ENCODE peak calls at places on chromosomes 7 and 10, in six cellular contexts. T, A, U, Q, C and H are unnamed samples. For H3K36me3, the result is how much of the 10 kb centered on the place peaks cover.

GRCh38 chr10:129332476-129332875 is 134.6 kb upstream of the MGMT start:
- DNase-seq in Q (no peak), C (no peak), U (no peak), T (no peak), A (peak), H (no peak)

GRCh38 chr10:3948843-3949242 is 163.8 kb upstream of the KLF6 start:
- DNase-seq in C (no peak), A (peak), U (peak), T (no peak), Q (no peak), H (no peak)

GRCh38 chr10:130353928-130354327 is 217.7 kb downstream of the GLRX3 start:
- DNase-seq in U (no peak), C (no peak), Q (peak), T (no peak), A (no peak), H (no peak)

GRCh38 chr10:102645388-102645740 is 1.1 kb downstream of the TRIM8 start:
- DNase-seq in C (peak), A (peak), U (peak), T (peak), Q (peak), H (peak)

GRCh38 chr7:108584211-108584610 is 14.5 kb downstream of the DNAJB9 start:
- DNase-seq in T (no peak), Q (no peak), A (peak), U (no peak), C (no peak), H (no peak)

GRCh38 chr7:46576950-46577349 is 655.9 kb upstream of the IGFBP3 start:
- DNase-seq in A (no peak), T (no peak), Q (no peak), C (no peak), U (no peak), H (no peak)

GRCh38 chr7:149449897-149450296 is 11.0 kb downstream of the ZNF777 start:
- DNase-seq in T (no peak), U (no peak), Q (no peak), C (no peak), A (no peak), H (no peak)

GRCh38 chr10:64708920-64709681 is 1187.9 kb downstream of the REEP3 start:
- DNase-seq in C (no peak), Q (no peak), U (no peak), T (no peak), A (peak), H (no peak)

GRCh38 chr10:62742447-62743105 is 61.9 kb upstream of the ADO start:
- DNase-seq in Q (no peak), C (no peak), T (no peak), A (no peak), U (no peak), H (no peak)

GRCh38 chr10:62924344-62924748 is 108.2 kb upstream of the EGR2 start:
- DNase-seq in A (no peak), T (peak), Q (no peak), U (peak), C (no peak), H (no peak)

GRCh38 chr7:85887133-85887532 is 700.3 kb upstream of the SEMA3D start:
- DNase-seq in A (no peak), T (no peak), C (no peak), U (no peak), Q (no peak), H (no peak)

GRCh38 chr7:120831260-120831659 is 26.7 kb downstream of the TSPAN12 start:
- DNase-seq in U (no peak), T (no peak), Q (no peak), C (no peak), A (no peak), H (no peak)

GRCh38 chr7:120836556-120837125 is 21.3 kb downstream of the TSPAN12 start:
- DNase-seq in T (no peak), Q (no peak), A (no peak), U (no peak), C (no peak), H (no peak)

GRCh38 chr7:120832803-120833202 is 25.1 kb downstream of the TSPAN12 start:
- DNase-seq in U (no peak), C (no peak), T (no peak), Q (no peak), A (no peak), H (no peak)

GRCh38 chr7:120834726-120835125 is 23.2 kb downstream of the TSPAN12 start:
- DNase-seq in C (no peak), Q (no peak), T (no peak), U (no peak), A (no peak), H (no peak)

DNA sequence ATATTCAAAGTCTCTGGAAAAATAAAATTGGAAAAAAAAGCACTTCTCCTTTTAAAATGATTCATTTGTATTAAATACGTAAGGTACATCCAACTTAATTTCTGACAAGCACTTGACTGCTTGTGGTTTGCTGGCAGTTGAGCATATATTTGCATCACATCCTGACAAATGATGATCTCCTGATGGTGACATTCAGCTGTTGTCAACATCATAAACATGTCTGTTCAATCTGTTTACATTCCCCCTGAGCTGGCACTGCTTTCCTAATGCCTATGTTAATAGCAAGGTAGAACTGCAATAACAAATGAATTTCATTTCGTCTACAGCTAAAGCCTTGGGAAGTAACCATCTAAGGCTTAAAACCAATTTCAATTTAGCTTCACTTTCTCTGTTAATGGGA is 24.4 kb downstream of the TSPAN12 start:
- DNase-seq in Q (no peak), A (peak), U (no peak), T (no peak), C (no peak), H (no peak)
- H3K36me3 ChIP-seq in Q (under half), A (under half), U (under half), T (under half), C (under half), H (under half)

DNA sequence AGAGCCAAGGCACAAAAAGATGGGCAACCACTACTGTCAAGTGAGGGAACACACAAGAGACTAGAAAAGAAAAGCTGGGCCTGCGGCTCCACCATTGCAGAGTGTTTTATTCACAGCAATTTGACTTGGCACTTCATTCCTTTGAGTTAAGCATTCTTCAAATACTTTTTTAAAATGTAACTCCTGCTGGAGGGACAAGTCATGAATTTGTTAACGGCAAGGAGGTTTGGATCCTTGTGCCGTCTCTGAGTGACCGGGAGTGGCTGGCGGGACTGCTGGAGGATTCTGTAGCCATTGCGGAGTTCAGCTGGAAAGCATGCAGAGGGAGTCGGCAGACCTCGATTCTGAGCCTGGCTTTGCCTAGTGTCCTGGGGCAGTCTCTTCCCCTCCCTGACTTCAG is 9.8 kb downstream of the HSPA12A start:
- DNase-seq in U (no peak), Q (no peak), C (peak), A (no peak), T (no peak), H (no peak)
- H3K27ac ChIP-seq in U (no peak), Q (no peak), C (no peak), A (no peak), T (no peak), H (no peak)

GRCh38 chr7:151507806-151508205 is 11.9 kb downstream of the RHEB start:
- DNase-seq in T (no peak), U (no peak), C (no peak), Q (no peak), A (no peak), H (no peak)
- H3K36me3 ChIP-seq in T (under half), U (under half), C (under half), Q (under half), A (under half), H (under half)

GRCh38 chr7:82317760-82318159 is 125.8 kb downstream of the CACNA2D1 start:
- DNase-seq in Q (no peak), T (no peak), U (no peak), C (no peak), A (no peak), H (no peak)
- H3K27ac ChIP-seq in Q (no peak), T (no peak), U (no peak), C (peak), A (no peak), H (peak)

GRCh38 chr7:22343071-22343470 is 13.9 kb downstream of the RAPGEF5 start:
- DNase-seq in A (no peak), Q (no peak), C (no peak), U (no peak), T (no peak), H (no peak)

GRCh38 chr7:22339725-22340390 is 17.1 kb downstream of the RAPGEF5 start:
- DNase-seq in A (no peak), C (no peak), U (no peak), T (no peak), Q (peak), H (no peak)

GRCh38 chr7:22343612-22344011 is 13.3 kb downstream of the RAPGEF5 start:
- DNase-seq in C (no peak), A (no peak), T (no peak), Q (no peak), U (no peak), H (no peak)

GRCh38 chr7:22338411-22338810 is 18.5 kb downstream of the RAPGEF5 start:
- DNase-seq in A (no peak), U (no peak), Q (no peak), C (no peak), T (no peak), H (no peak)

GRCh38 chr7:22338875-22339274 is 18.1 kb downstream of the RAPGEF5 start:
- DNase-seq in C (no peak), A (no peak), Q (no peak), U (no peak), T (no peak), H (no peak)
- H3K36me3 ChIP-seq in C (under half), A (under half), Q (under half), U (under half), T (under half), H (under half)

GRCh38 chr10:122019414-122019975 is 30.5 kb downstream of the TACC2 start:
- DNase-seq in C (no peak), T (peak), U (peak), Q (peak), A (peak), H (no peak)
- H3K27ac ChIP-seq in C (peak), T (peak), U (peak), Q (peak), A (peak), H (peak)

DNA sequence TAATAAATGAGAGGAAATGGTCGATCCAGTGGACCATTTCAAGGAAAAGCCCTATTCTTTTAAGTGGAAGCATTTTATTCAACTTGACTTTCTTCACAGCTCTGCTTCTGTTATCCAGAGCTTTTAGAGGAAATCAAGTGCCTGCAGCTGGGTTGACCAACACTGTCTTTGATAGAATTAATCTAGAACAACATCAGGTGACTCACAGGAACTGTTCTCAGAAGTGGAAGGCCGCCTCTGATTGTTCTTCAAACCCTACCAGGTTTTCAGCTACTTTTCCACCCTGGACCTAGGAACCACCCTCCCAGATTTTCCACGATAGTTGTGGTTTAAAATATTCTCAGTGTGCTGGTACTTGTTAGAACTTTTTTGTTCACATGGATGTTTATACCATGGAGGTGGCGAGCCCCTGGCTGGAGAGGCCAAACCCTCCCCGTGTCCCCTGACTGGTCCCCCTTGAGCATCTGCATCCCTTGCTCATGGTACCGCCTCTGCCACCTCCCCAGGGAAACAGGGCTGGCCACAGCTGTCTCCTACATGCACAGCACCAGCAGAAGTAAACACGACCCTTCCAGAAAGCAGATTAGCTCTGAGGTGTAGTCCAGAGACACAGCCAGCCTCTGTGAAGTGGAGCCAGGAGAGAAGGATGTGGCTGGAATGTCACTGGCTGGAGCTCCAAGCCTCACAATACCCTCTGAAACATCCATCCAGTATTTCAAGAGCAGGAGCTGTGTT is 293.3 kb downstream of the USP6NL start:
- DNase-seq in A (no peak), C (no peak), U (no peak), T (no peak), Q (no peak), H (no peak)
- H3K36me3 ChIP-seq in A (under half), C (half or more), U (under half), T (under half), Q (under half), H (half or more)